ENCODE peak calls at places on chromosomes 6 and 20, in six cellular contexts. T is Peyer's patch; K is NCI-H1436; H is naive thymus-derived CD8-positive, alpha-beta T cell; E is NCI-H2081; N is NCI-H1092. F is an unnamed sample.

GRCh38 chr6:134822920-134823430 is 126.9 kb downstream of the ALDH8A1 start:
- DNase-seq in K (peak; percentile 74), N (peak; percentile 69), T (no peak), H (peak; percentile 30), E (peak; percentile 64), F (peak; percentile 87)

GRCh38 chr6:96742702-96743101 is 94.6 kb downstream of the GPR63 start:
- DNase-seq in T (no peak), H (no peak), K (no peak), E (no peak), N (no peak), F (no peak)

GRCh38 chr6:56459030-56459805 is 183.5 kb downstream of the DST start:
- DNase-seq in K (no peak), N (no peak), E (no peak), T (no peak), H (no peak), F (no peak)

GRCh38 chr20:33014336-33015113 is 7.0 kb downstream of the BPIFB2 start:
- DNase-seq in E (no peak), H (no peak), N (no peak), K (no peak), T (no peak), F (no peak)

GRCh38 chr6:164322533-164322932 is 908.0 kb downstream of the QKI start:
- DNase-seq in H (no peak), E (no peak), T (no peak), N (no peak), K (no peak), F (peak; percentile 1)

GRCh38 chr20:49914310-49915117 is 815 bp downstream of the SPATA2 start:
- DNase-seq in H (peak; percentile 4), N (no peak), K (no peak), T (peak; percentile 58), E (no peak), F (no peak)

GRCh38 chr20:64161595-64162238 is 2.5 kb upstream of the MYT1 start:
- DNase-seq in K (no peak), E (peak; percentile 25), H (peak; percentile 17), N (no peak), T (peak; percentile 51), F (peak; percentile 62)

GRCh38 chr20:22464312-22465003 is 119.9 kb downstream of the FOXA2 start:
- DNase-seq in H (no peak), E (no peak), T (no peak), N (no peak), K (peak; percentile 13), F (no peak)

GRCh38 chr20:34516874-34517542 is 786 bp downstream of the DYNLRB1 start:
- DNase-seq in H (no peak), N (no peak), E (no peak), K (no peak), T (peak; percentile 61), F (peak; percentile 56)

GRCh38 chr6:134398453-134398852 is 80.5 kb upstream of the SGK1 start:
- DNase-seq in E (no peak), H (no peak), K (no peak), T (no peak), N (no peak), F (no peak)

GRCh38 chr6:37021356-37022129 is 16.1 kb downstream of the FGD2 start:
- DNase-seq in T (peak; percentile 65), N (no peak), K (no peak), H (peak; percentile 58), E (no peak), F (peak; percentile 43)

GRCh38 chr20:49951160-49951559 is 15.0 kb downstream of the RNF114 start:
- DNase-seq in K (no peak), N (no peak), T (no peak), H (no peak), E (no peak), F (no peak)

GRCh38 chr20:31663838-31664695 is 26.4 kb downstream of the COX4I2 start:
- DNase-seq in E (peak; percentile 46), T (peak; percentile 64), N (peak; percentile 26), H (no peak), K (peak; percentile 28), F (no peak)

F was measured in A673.